ENCODE peak calls at places on chromosomes 13 and 19, in five cellular contexts. One of them, this sample, is unnamed.

GRCh38 chr13:61151062-61151461 is 264.6 kb downstream of the PCDH20 start:
- DNase-seq in Panc1: no peak
- DNase-seq in CD4-positive, alpha-beta T cell: no peak
- DNase-seq in AG10803: no peak
- DNase-seq in AG04450: no peak
- DNase-seq in this sample: no peak

GRCh38 chr13:111401151-111401550 is 80.7 kb downstream of the TEX29 start:
- DNase-seq in Panc1: no peak
- DNase-seq in CD4-positive, alpha-beta T cell: no peak
- DNase-seq in AG10803: no peak
- DNase-seq in AG04450: no peak
- DNase-seq in this sample: no peak

GRCh38 chr19:35298561-35298972 is 6.6 kb downstream of the MAG start:
- DNase-seq in Panc1: no peak
- DNase-seq in CD4-positive, alpha-beta T cell: no peak
- DNase-seq in AG10803: no peak
- DNase-seq in AG04450: no peak
- DNase-seq in this sample: no peak

GRCh38 chr13:84940167-84940566 is 859.1 kb downstream of the SLITRK6 start:
- DNase-seq in Panc1: no peak
- DNase-seq in CD4-positive, alpha-beta T cell: no peak
- DNase-seq in AG10803: no peak
- DNase-seq in AG04450: no peak
- DNase-seq in this sample: no peak

GRCh38 chr13:111437417-111437816 is 117.0 kb downstream of the TEX29 start:
- DNase-seq in Panc1: no peak
- DNase-seq in CD4-positive, alpha-beta T cell: no peak
- DNase-seq in AG10803: no peak
- DNase-seq in AG04450: no peak
- DNase-seq in this sample: no peak

GRCh38 chr19:1240925-1241324 is 626 bp upstream of the ATP5F1D start:
- DNase-seq in Panc1: no peak
- DNase-seq in CD4-positive, alpha-beta T cell: no peak
- DNase-seq in AG10803: no peak
- DNase-seq in AG04450: no peak
- DNase-seq in this sample: no peak

GRCh38 chr13:97986841-97987240 is 33.4 kb downstream of the IPO5 start:
- DNase-seq in Panc1: no peak
- DNase-seq in CD4-positive, alpha-beta T cell: no peak
- DNase-seq in AG10803: no peak
- DNase-seq in AG04450: no peak
- DNase-seq in this sample: no peak

GRCh38 chr13:33611016-33611805 is 206.7 kb upstream of the RFC3 start:
- DNase-seq in Panc1: no peak
- DNase-seq in CD4-positive, alpha-beta T cell: no peak
- DNase-seq in AG10803: no peak
- DNase-seq in AG04450: peak
- DNase-seq in this sample: peak

GRCh38 chr13:33865945-33866344 is 48.0 kb downstream of the RFC3 start:
- DNase-seq in Panc1: no peak
- DNase-seq in CD4-positive, alpha-beta T cell: no peak
- DNase-seq in AG10803: no peak
- DNase-seq in AG04450: no peak
- DNase-seq in this sample: no peak

GRCh38 chr19:1248454-1249297 is at the start of gene MIDN:
- DNase-seq in Panc1: no peak
- DNase-seq in CD4-positive, alpha-beta T cell: peak
- DNase-seq in AG10803: peak
- DNase-seq in AG04450: no peak
- DNase-seq in this sample: no peak

GRCh38 chr19:9075064-9075964 is 11.5 kb upstream of the OR1M1 start:
- DNase-seq in Panc1: peak
- DNase-seq in CD4-positive, alpha-beta T cell: no peak
- DNase-seq in AG10803: peak
- DNase-seq in AG04450: peak
- DNase-seq in this sample: peak

GRCh38 chr13:41017744-41018582 is 1.2 kb downstream of the ELF1 start:
- DNase-seq in Panc1: no peak
- DNase-seq in CD4-positive, alpha-beta T cell: no peak
- DNase-seq in AG10803: no peak
- DNase-seq in AG04450: no peak
- DNase-seq in this sample: no peak

GRCh38 chr13:99506632-99507031 is 5.4 kb downstream of the TM9SF2 start:
- DNase-seq in Panc1: no peak
- DNase-seq in CD4-positive, alpha-beta T cell: no peak
- DNase-seq in AG10803: no peak
- DNase-seq in AG04450: no peak
- DNase-seq in this sample: no peak

GRCh38 chr13:99501952-99502310 is 659 bp downstream of the TM9SF2 start:
- DNase-seq in Panc1: no peak
- DNase-seq in CD4-positive, alpha-beta T cell: no peak
- DNase-seq in AG10803: peak
- DNase-seq in AG04450: no peak
- DNase-seq in this sample: no peak

GRCh38 chr13:99509477-99509876 is 8.2 kb downstream of the TM9SF2 start:
- DNase-seq in Panc1: no peak
- DNase-seq in CD4-positive, alpha-beta T cell: no peak
- DNase-seq in AG10803: no peak
- DNase-seq in AG04450: no peak
- DNase-seq in this sample: no peak

GRCh38 chr13:99507054-99507453 is 5.8 kb downstream of the TM9SF2 start:
- DNase-seq in Panc1: no peak
- DNase-seq in CD4-positive, alpha-beta T cell: no peak
- DNase-seq in AG10803: no peak
- DNase-seq in AG04450: no peak
- DNase-seq in this sample: no peak

GRCh38 chr13:99505814-99506269 is 4.6 kb downstream of the TM9SF2 start:
- DNase-seq in Panc1: no peak
- DNase-seq in CD4-positive, alpha-beta T cell: no peak
- DNase-seq in AG10803: peak
- DNase-seq in AG04450: no peak
- DNase-seq in this sample: no peak
- TF ChIP-seq CTCF in Panc1: peak
- TF ChIP-seq CTCF in CD4-positive, alpha-beta T cell: peak
- TF ChIP-seq CTCF in AG10803: peak
- TF ChIP-seq CTCF in AG04450: peak
- TF ChIP-seq CTCF in this sample: peak

DNA sequence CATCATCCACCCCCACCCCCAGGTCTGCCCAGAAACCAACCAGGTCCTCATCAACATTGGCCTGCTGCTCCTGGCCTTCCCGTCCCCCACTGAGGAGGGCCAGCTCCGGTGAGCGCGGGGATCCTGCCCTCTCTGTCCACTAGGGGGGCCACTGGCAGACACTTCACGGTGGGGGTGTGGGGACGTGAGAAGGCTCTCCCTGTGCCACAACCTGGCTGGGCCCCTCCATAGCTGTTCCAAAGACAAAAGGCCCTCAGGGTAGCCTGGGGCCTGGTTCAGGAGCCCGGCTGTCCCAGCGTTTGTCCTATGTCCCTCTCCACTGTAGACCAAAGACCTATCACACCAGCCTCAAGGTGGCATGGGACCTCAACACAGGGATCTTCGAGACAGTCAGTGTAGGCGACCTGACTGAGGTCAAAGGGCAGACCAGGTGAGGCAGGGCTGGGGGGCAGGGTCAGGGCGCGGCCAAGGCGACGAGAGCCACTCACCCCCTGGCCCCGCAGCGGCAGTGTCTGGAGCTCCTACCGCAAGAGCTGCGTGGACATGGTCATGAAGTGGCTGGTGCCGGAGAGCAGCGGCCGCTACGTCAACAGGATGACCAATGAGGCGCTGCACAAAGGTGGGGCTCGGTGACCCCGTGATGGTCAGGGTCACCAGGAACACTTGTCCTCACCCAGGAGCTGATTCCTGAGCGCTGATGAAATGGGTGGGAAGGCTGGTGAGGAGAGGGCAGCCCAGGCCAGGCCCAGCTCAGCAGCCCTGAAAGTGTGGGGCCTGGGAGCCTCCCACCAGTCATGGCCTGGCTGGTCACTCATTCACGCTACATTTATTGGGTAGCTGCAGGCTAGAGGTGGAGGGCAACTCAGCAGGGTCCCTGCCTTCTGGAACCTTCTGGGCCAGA is 7.9 kb downstream of the DCAF15 start:
- DNase-seq in Panc1: no peak
- DNase-seq in CD4-positive, alpha-beta T cell: no peak
- DNase-seq in AG10803: no peak
- DNase-seq in AG04450: no peak
- DNase-seq in this sample: no peak
- TF ChIP-seq CTCF in Panc1: peak
- TF ChIP-seq CTCF in CD4-positive, alpha-beta T cell: peak
- TF ChIP-seq CTCF in AG10803: peak
- TF ChIP-seq CTCF in AG04450: peak
- TF ChIP-seq CTCF in this sample: no peak

DNA sequence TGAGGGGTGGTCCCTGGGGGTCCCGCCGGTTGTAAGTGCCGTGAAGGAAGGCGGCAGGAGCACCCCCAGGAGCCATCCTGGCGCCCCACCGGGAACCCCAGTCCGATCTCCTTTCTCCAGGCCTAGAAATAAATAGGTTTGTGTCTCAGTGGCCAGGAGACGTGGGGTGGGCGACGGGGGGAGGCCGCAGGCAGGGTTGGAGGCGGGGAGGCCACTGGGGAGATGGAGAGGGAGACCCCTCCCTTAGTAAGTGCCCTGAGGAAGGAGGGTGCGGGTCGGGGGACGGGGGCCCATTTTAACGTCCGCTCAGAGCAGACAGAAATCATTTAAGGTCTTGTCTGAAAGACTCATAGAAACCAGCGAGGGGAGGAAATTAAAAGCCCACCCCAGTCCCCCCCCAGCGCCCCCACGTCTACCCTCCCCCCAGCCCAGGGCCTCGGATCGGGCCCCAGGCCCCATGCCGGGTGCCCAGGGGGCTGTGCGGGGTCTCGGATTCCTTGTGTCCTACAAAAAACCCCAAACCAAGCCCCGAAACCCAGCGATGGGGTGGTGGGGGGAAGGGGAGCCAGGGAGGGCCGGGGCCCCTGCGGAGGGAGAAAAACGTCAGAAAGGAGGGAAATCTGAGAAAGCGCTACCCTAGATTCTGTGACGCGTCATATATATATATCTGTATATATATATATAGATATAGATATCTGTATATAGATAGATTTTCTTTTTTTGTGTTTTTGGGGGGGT is 19.6 kb downstream of the ZBTB7A start:
- DNase-seq in Panc1: no peak
- DNase-seq in CD4-positive, alpha-beta T cell: no peak
- DNase-seq in AG10803: no peak
- DNase-seq in AG04450: no peak
- DNase-seq in this sample: no peak
- TF ChIP-seq CTCF in Panc1: no peak
- TF ChIP-seq CTCF in CD4-positive, alpha-beta T cell: no peak
- TF ChIP-seq CTCF in AG10803: no peak
- TF ChIP-seq CTCF in AG04450: no peak
- TF ChIP-seq CTCF in this sample: no peak

GRCh38 chr19:55098716-55099556 is 18.5 kb downstream of the PPP1R12C start:
- DNase-seq in Panc1: no peak
- DNase-seq in CD4-positive, alpha-beta T cell: no peak
- DNase-seq in AG10803: no peak
- DNase-seq in AG04450: no peak
- DNase-seq in this sample: no peak
- TF ChIP-seq CTCF in Panc1: no peak
- TF ChIP-seq CTCF in CD4-positive, alpha-beta T cell: no peak
- TF ChIP-seq CTCF in AG10803: no peak
- TF ChIP-seq CTCF in AG04450: peak
- TF ChIP-seq CTCF in this sample: no peak

GRCh38 chr13:46388308-46388707 is 1.3 kb upstream of the RUBCNL start:
- DNase-seq in Panc1: no peak
- DNase-seq in CD4-positive, alpha-beta T cell: no peak
- DNase-seq in AG10803: no peak
- DNase-seq in AG04450: no peak
- DNase-seq in this sample: no peak

GRCh38 chr13:46388846-46389245 is 1.8 kb upstream of the RUBCNL start:
- DNase-seq in Panc1: no peak
- DNase-seq in CD4-positive, alpha-beta T cell: no peak
- DNase-seq in AG10803: no peak
- DNase-seq in AG04450: no peak
- DNase-seq in this sample: no peak

GRCh38 chr13:46386426-46386995 is 541 bp downstream of the RUBCNL start:
- DNase-seq in Panc1: no peak
- DNase-seq in CD4-positive, alpha-beta T cell: no peak
- DNase-seq in AG10803: peak
- DNase-seq in AG04450: no peak
- DNase-seq in this sample: no peak

GRCh38 chr13:46385946-46386345 is 1.1 kb downstream of the RUBCNL start:
- DNase-seq in Panc1: no peak
- DNase-seq in CD4-positive, alpha-beta T cell: no peak
- DNase-seq in AG10803: no peak
- DNase-seq in AG04450: no peak
- DNase-seq in this sample: no peak

DNA sequence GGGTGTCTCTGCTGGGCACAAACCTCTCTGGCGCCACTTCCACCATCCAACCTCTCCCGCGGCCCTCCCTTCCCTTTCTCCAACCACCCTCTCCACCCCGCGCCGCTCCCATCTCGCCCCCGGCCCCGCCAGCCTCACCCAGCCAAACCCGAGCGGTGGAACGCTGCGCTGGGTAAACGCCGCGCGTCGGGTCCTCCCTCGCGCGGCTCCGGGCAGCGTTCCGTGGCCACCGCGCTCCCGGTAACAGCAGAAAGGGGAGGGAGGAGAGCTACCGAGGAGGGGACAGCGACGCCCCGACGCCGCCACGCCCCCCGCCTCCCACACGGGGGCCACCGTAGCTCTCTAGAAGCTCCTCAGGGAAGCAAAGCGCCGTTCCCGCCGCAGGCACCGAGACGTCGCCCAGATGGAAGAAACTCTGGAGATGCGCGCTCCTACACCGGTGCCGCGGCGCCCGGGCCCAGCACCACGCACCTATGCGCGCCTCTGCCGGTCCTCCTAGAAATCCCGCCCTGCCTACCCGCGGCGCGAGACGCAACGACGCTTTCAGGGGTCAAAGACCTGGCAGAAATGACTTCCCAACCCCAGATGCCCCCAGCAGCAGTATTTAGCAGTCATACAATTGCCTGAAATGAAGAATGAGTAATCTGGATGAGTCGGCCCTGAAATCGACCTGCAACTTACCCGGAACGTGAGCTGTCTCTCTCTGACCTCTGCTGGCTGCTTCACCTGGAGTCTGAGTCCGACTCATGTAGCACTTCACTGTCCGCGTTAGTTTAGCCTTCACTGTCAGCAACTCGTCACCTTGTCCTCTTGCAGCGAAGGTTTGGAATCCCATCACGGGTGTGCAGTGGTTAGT is at the start of gene RUBCNL:
- DNase-seq in Panc1: no peak
- DNase-seq in CD4-positive, alpha-beta T cell: no peak
- DNase-seq in AG10803: peak
- DNase-seq in AG04450: no peak
- DNase-seq in this sample: no peak
- TF ChIP-seq CTCF in Panc1: no peak
- TF ChIP-seq CTCF in CD4-positive, alpha-beta T cell: no peak
- TF ChIP-seq CTCF in AG10803: no peak
- TF ChIP-seq CTCF in AG04450: no peak
- TF ChIP-seq CTCF in this sample: peak

GRCh38 chr19:47507924-47508553 is 6.8 kb downstream of the NAPA start:
- DNase-seq in Panc1: no peak
- DNase-seq in CD4-positive, alpha-beta T cell: no peak
- DNase-seq in AG10803: no peak
- DNase-seq in AG04450: no peak
- DNase-seq in this sample: no peak
- TF ChIP-seq CTCF in Panc1: no peak
- TF ChIP-seq CTCF in CD4-positive, alpha-beta T cell: no peak
- TF ChIP-seq CTCF in AG10803: no peak
- TF ChIP-seq CTCF in AG04450: no peak
- TF ChIP-seq CTCF in this sample: no peak

This sample was measured in epithelial cell of proximal tubule.